ENCODE peak calls at places on chromosomes 12 and 14, in seven cellular contexts. L, K, M, Y, N, T and Z are unnamed samples.

GRCh38 chr12:82862069-82862841 is 175.5 kb downstream of the TMTC2 start:
- DNase-seq in L (peak; percentile 27), Y (no peak), T (no peak), N (no peak), K (no peak), M (peak; percentile 67), Z (no peak)

GRCh38 chr14:22291406-22291805 is 297.6 kb downstream of the DAD1 start:
- DNase-seq in T (no peak), Y (peak; percentile 33), M (no peak), N (no peak), K (no peak), L (no peak), Z (no peak)

GRCh38 chr12:120749256-120749655 is 23.6 kb downstream of the ACADS start:
- DNase-seq in Y (no peak), N (no peak), L (no peak), T (no peak), M (no peak), K (no peak), Z (no peak)

GRCh38 chr12:70933133-70933532 is 12.6 kb upstream of the PTPRR start:
- DNase-seq in T (no peak), Y (no peak), L (no peak), N (no peak), K (no peak), M (no peak), Z (no peak)

GRCh38 chr12:10982244-10982643 is 4.5 kb downstream of the TAS2R50 start:
- DNase-seq in M (no peak), N (no peak), K (no peak), Y (no peak), T (no peak), L (no peak), Z (no peak)

GRCh38 chr12:1839956-1840550 is 19.7 kb downstream of the LRTM2 start:
- DNase-seq in K (no peak), T (no peak), L (no peak), M (no peak), Y (no peak), N (no peak), Z (no peak)

GRCh38 chr14:61519106-61519505 is 176.2 kb upstream of the HIF1A start:
- DNase-seq in Y (no peak), K (no peak), N (no peak), L (no peak), T (no peak), M (no peak), Z (no peak)

GRCh38 chr12:45553204-45553603 is 176.3 kb upstream of the ARID2 start:
- DNase-seq in T (no peak), N (no peak), K (no peak), L (no peak), M (no peak), Y (no peak), Z (no peak)

GRCh38 chr12:80107221-80107620 is 7.9 kb downstream of the OTOGL start:
- DNase-seq in Y (no peak), N (no peak), L (no peak), K (no peak), M (no peak), T (no peak), Z (no peak)

GRCh38 chr14:101360045-101360931 is 201.0 kb upstream of the DIO3 start:
- DNase-seq in Y (no peak), M (no peak), L (no peak), T (no peak), K (no peak), N (peak; percentile 83), Z (peak; percentile 25)